ENCODE peak calls at places on chromosome 5, in six cellular contexts. V is astrocyte, W is keratinocyte, U is IMR-90, Q is H9, B is PC-3. X is an unnamed sample. For H3K4me1, the result is how much of the 10 kb centered on the place peaks cover.

GRCh38 chr5:133967715-133968056 is 739 bp downstream of the C5orf15 start:
- DNase-seq in V (no peak), W (no peak), U (peak), Q (no peak), B (no peak), X (no peak)

GRCh38 chr5:157612071-157612476 is 36.5 kb upstream of the ADAM19 start:
- DNase-seq in V (peak), W (peak), U (no peak), Q (no peak), B (no peak), X (no peak)

GRCh38 chr5:134965271-134965825 is 2.4 kb upstream of the CATSPER3 start:
- DNase-seq in V (no peak), W (no peak), U (no peak), Q (no peak), B (no peak), X (no peak)

GRCh38 chr5:55338810-55339243 is 31.0 kb downstream of the MTREX start:
- DNase-seq in V (no peak), W (no peak), U (no peak), Q (no peak), B (no peak), X (no peak)

GRCh38 chr5:72170101-72170500 is 62.8 kb downstream of the MAP1B start:
- DNase-seq in V (peak), W (no peak), U (no peak), Q (no peak), B (no peak), X (no peak)

GRCh38 chr5:1594336-1595106 is 70.8 kb upstream of the LPCAT1 start:
- DNase-seq in V (no peak), W (peak), U (no peak), Q (peak), B (peak), X (peak)

GRCh38 chr5:62011072-62011664 is 294.8 kb upstream of the KIF2A start:
- DNase-seq in V (no peak), W (no peak), U (no peak), Q (no peak), B (no peak), X (no peak)

GRCh38 chr5:97998946-97999345 is 774.5 kb upstream of the RGMB start:
- DNase-seq in V (no peak), W (no peak), U (peak), Q (no peak), B (no peak), X (no peak)

GRCh38 chr5:105794578-105794977 is 1876.2 kb downstream of the EFNA5 start:
- DNase-seq in V (no peak), W (no peak), U (no peak), Q (no peak), B (no peak), X (no peak)

GRCh38 chr5:36944607-36945225 is 68.1 kb downstream of the NIPBL start:
- DNase-seq in V (peak), W (no peak), U (peak), Q (no peak), B (peak), X (no peak)

GRCh38 chr5:173924899-173925298 is 36.8 kb downstream of the CPEB4 start:
- DNase-seq in V (no peak), W (no peak), U (no peak), Q (no peak), B (no peak), X (no peak)

GRCh38 chr5:56003179-56003578 is 8.4 kb upstream of the IL6ST start:
- DNase-seq in V (peak), W (no peak), U (peak), Q (no peak), B (peak), X (no peak)

GRCh38 chr5:60439552-60439951 is 260.4 kb downstream of the DEPDC1B start:
- DNase-seq in V (no peak), W (no peak), U (no peak), Q (no peak), B (no peak), X (no peak)

GRCh38 chr5:10265245-10266109 is 15.4 kb downstream of the CCT5 start:
- DNase-seq in V (no peak), W (no peak), U (no peak), Q (no peak), B (no peak), X (no peak)

GRCh38 chr5:176996780-176997179 is 9.8 kb downstream of the UIMC1 start:
- DNase-seq in V (peak), W (no peak), U (no peak), Q (no peak), B (no peak), X (no peak)

DNA sequence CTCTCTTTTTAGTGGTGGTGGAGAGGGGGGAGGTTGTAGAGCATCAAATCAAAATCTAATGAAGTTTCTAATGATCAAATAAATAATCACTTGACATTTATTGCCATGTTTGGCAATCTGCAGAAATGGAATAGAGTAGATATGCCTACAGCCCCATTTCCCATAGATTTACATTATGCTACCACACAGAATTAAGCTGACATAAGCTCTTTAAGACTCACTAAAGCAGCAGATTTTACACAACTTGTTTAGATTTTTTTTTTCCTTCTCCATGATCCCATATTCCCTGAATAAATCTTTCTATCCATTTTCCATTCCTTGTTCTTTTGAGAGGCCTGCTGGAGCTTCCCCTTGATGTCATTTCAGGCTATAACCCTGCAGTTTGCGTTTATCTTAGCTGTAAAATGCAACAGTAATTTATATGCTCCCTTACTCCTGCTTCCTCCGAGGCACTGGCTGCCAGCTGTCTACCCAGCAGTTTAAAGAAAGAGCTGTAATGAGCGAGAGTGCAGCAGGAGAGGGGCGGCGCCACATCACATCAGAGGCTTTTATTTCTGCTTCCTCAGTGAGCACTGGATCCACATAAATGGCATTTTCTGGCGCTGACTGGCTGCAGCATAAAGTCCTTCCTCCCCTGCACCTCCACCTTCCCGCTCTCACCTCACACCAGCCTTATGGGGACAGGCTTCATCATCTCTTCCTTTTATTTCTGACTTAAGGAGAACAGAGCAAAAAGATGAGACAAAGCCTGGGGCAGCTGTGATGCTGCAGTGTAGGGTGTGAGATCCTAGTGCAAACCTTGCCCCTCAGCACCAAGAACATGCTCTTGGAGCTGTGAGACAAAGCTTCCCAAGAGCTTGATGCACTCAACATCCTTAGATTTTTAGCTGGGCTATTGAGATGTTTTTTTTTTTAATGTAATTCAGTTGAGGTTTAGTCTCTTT is 829.4 kb upstream of the ZNF608 start:
- DNase-seq in V (no peak), W (no peak), U (no peak), Q (peak), B (no peak), X (peak)
- H3K9ac ChIP-seq in V (no peak), W (no peak), U (no peak), Q (no peak), B (no peak), X (no peak)

GRCh38 chr5:150778103-150778516 is 447 bp upstream of the SMIM3 start:
- DNase-seq in V (peak), W (no peak), U (peak), Q (no peak), B (peak), X (no peak)
- H3K4me1 ChIP-seq in V (half or more), W (half or more), U (under half), Q (under half), B (half or more), X (under half)

GRCh38 chr5:119275873-119276214 is 80.0 kb upstream of the TNFAIP8 start:
- DNase-seq in V (no peak), W (no peak), U (no peak), Q (no peak), B (no peak), X (no peak)
- H3K9ac ChIP-seq in V (no peak), W (no peak), U (no peak), Q (no peak), B (peak), X (no peak)

DNA sequence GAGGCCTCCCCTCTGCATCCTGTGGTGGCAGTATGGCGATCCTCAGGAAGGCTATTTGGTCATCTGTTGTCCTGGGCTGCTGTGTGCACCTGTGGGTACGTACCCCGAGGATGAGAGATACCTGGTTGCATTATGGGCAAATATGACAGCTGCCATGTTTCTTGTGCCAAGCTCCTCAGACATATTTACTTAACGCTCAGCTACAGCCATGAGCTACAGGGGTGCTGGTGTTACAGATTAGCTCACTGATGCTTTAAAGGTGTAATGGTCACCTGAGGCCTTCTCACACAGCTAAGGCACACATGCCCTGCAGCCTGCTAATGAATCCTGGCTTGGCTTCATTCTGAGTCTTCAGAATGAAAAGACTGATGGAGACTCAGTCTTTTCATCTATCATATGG is 12.0 kb downstream of the NDST1 start:
- DNase-seq in V (no peak), W (no peak), U (no peak), Q (no peak), B (no peak), X (no peak)
- H3K4me1 ChIP-seq in V (half or more), W (under half), U (under half), Q (under half), B (under half), X (under half)

DNA sequence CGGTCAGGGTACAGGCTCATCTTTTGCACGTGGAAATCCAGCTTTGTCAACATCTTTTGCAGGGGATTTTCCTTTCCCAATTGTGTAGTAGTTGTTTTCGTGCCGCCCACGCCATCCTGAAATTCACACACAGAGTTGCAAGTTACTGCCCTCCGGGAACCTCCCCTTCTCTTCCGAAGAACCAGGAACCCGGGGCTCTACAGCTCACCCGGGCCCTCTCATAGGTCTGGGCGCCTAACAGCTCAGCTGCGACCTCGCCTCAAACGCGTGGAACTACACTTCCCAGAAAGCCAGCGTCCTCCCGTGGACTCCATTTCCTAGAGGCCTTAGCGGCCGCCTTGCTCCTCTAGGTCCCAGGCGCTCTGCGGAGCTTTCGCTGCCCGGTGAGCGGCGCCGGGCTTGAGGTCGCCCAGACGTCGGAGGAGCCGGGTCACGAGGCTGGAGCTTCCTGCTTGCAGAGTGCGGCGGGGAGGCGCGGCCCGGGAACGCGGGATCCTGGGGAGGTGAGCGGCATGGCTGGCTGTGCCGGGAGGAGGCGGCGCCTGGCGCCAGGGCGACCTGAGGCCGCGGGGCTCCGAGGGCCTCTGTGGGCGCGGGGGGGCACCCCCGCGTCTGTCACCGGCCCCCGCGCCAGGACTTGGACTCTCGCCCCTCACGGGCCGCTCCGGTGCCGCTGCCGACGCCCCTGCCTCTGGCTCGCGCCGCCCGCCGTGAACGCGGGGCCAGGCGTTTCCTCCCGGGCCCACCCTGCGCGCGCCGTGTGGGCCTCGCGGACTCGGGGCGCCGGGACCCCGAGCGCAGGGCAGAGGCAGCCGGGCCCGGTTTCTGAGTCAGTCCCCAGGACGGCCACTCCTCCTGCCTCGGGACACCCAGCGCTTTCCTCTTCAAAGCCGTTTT is at the start of gene ZNF354B:
- DNase-seq in V (peak), W (peak), U (peak), Q (peak), B (peak), X (peak)
- H3K9ac ChIP-seq in V (peak), W (peak), U (peak), Q (no peak), B (peak), X (peak)